ENCODE peak calls at places on chromosomes 12 and 14, in four cellular contexts. One of them, this sample, is unnamed.
A peak's percentile ranks its signal among the peaks of the same experiment; 100 is the strongest.

GRCh38 chr12:85626782-85627171 is 209.4 kb downstream of the RASSF9 start:
- DNase-seq in GM06990: no peak
- DNase-seq in HCT116: no peak
- DNase-seq in endothelial cell of umbilical vein: no peak
- DNase-seq in this sample: no peak

GRCh38 chr12:53127169-53127568 is 23.9 kb downstream of the SOAT2 start:
- DNase-seq in GM06990: no peak
- DNase-seq in HCT116: no peak
- DNase-seq in endothelial cell of umbilical vein: no peak
- DNase-seq in this sample: no peak

GRCh38 chr14:52189330-52189729 is 78.2 kb upstream of the PTGDR start:
- DNase-seq in endothelial cell of umbilical vein: no peak
- DNase-seq in GM06990: peak; percentile 6
- DNase-seq in HCT116: no peak
- DNase-seq in this sample: no peak

GRCh38 chr12:42267408-42268190 is 29.6 kb upstream of the YAF2 start:
- DNase-seq in HCT116: no peak
- DNase-seq in GM06990: no peak
- DNase-seq in endothelial cell of umbilical vein: no peak
- DNase-seq in this sample: no peak

GRCh38 chr14:54325766-54326165 is 71.0 kb upstream of the CDKN3 start:
- DNase-seq in endothelial cell of umbilical vein: no peak
- DNase-seq in HCT116: no peak
- DNase-seq in GM06990: no peak
- DNase-seq in this sample: no peak

GRCh38 chr12:100476013-100476751 is 2.5 kb downstream of the NR1H4 start:
- DNase-seq in endothelial cell of umbilical vein: no peak
- DNase-seq in GM06990: no peak
- DNase-seq in HCT116: no peak
- DNase-seq in this sample: no peak

GRCh38 chr14:104262515-104263514 is 124.4 kb downstream of the KIF26A start:
- DNase-seq in endothelial cell of umbilical vein: no peak
- DNase-seq in GM06990: no peak
- DNase-seq in HCT116: no peak
- DNase-seq in this sample: peak; percentile 16

GRCh38 chr12:3293013-3293412 is 198.0 kb upstream of the PRMT8 start:
- DNase-seq in GM06990: no peak
- DNase-seq in HCT116: no peak
- DNase-seq in endothelial cell of umbilical vein: no peak
- DNase-seq in this sample: no peak

GRCh38 chr12:43988838-43989560 is 153.1 kb downstream of the TMEM117 start:
- DNase-seq in endothelial cell of umbilical vein: no peak
- DNase-seq in HCT116: no peak
- DNase-seq in GM06990: no peak
- DNase-seq in this sample: no peak

GRCh38 chr14:34331728-34332623 is 130.1 kb downstream of the SPTSSA start:
- DNase-seq in HCT116: peak; percentile 57
- DNase-seq in GM06990: peak; percentile 47
- DNase-seq in endothelial cell of umbilical vein: peak; percentile 51
- DNase-seq in this sample: peak; percentile 77
- TF ChIP-seq CTCF in HCT116: peak; percentile 69
- TF ChIP-seq CTCF in GM06990: peak; percentile 85
- TF ChIP-seq CTCF in endothelial cell of umbilical vein: peak; percentile 76
- TF ChIP-seq CTCF in this sample: peak; percentile 71

GRCh38 chr14:39469094-39469710 is 37.0 kb upstream of the FBXO33 start:
- DNase-seq in GM06990: peak; percentile 56
- DNase-seq in endothelial cell of umbilical vein: peak; percentile 11
- DNase-seq in HCT116: no peak
- DNase-seq in this sample: no peak

GRCh38 chr14:39472078-39472477 is 39.8 kb upstream of the FBXO33 start:
- DNase-seq in endothelial cell of umbilical vein: no peak
- DNase-seq in GM06990: no peak
- DNase-seq in HCT116: no peak
- DNase-seq in this sample: no peak

GRCh38 chr14:39467889-39468524 is 35.8 kb upstream of the FBXO33 start:
- DNase-seq in HCT116: peak; percentile 55
- DNase-seq in endothelial cell of umbilical vein: peak; percentile 8
- DNase-seq in GM06990: peak; percentile 24
- DNase-seq in this sample: no peak
- TF ChIP-seq CTCF in HCT116: peak; percentile 9
- TF ChIP-seq CTCF in endothelial cell of umbilical vein: peak; percentile 32
- TF ChIP-seq CTCF in GM06990: peak; percentile 71
- TF ChIP-seq CTCF in this sample: no peak

DNA sequence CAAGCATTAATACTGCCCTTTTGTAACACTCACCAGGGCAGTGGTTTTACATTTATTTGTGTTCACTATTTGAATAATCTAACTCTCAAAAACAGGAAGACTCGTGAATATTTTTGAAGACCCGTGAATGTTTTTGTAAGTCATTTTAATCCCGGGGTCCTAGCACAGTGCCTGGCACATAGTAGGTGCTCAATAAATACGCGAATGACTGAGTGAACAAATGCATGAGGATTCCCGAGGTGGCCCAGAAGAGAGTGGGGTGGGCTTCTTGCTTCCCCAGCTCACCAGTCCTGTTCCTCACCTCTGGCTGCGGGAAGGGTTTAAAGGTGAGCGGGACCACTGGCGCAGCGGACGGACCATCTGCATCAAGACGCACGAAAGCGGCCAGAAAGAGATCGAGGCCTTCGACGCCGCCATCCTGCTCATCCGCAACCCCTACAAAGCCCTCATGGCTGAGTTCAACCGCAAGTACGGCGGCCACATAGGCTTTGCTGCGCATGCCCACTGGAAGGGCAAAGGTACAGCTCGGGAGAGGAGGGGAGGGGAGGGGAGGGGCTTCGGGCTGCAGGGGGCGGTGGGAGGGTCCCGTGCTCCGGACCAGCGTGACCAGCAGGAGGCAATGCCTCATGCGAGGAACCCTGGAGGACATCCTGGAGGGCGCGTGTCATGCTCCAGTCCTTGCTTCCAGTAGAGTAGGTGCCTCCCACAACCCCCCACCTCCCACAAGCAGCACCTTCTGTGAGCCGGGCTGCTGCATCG is 98.9 kb downstream of the CMKLR1 start:
- DNase-seq in endothelial cell of umbilical vein: no peak
- DNase-seq in HCT116: no peak
- DNase-seq in GM06990: no peak
- DNase-seq in this sample: no peak
- TF ChIP-seq CTCF in endothelial cell of umbilical vein: no peak
- TF ChIP-seq CTCF in HCT116: no peak
- TF ChIP-seq CTCF in GM06990: no peak
- TF ChIP-seq CTCF in this sample: no peak

DNA sequence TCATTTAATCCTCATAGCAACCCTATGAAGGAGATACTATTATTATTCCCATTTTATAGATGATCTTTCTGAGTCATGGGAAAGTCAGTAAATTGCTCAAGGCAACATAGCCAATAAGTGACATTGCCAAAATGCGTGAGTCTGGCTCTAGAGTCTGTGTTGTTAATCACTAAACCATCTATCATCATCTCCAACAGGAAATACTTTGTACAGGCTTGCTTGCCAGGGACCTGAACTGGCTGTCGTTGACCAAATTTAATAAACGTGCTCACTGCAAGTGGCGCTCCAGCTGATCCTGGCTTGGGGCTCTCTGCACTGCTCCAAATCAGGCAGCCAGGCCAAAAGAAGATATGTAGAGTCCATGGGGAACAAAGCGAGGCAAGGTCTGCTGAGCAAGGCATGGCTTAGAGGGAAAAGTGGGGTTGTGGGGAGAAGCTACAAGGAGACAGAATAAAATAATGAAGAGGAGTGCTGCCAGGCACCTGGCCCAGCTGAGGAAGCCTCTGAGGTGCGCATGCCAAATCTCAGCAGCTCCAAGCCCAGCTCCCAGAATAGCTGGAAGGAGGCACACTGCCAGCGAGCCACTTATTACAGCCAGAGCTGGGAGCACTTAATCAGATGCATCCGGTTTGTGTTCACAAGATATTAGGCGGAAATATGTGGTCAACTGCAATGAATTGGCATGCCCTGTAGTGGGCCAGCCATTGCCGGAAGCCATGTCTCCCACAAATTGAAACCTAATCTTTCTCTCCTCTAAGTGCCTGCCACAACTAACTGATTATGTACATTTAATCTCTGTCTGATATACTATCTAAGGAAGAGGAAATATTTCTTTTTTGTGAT is 43.3 kb upstream of the PTPRO start:
- DNase-seq in GM06990: no peak
- DNase-seq in HCT116: no peak
- DNase-seq in endothelial cell of umbilical vein: peak; percentile 49
- DNase-seq in this sample: no peak
- TF ChIP-seq CTCF in GM06990: no peak
- TF ChIP-seq CTCF in HCT116: no peak
- TF ChIP-seq CTCF in endothelial cell of umbilical vein: no peak
- TF ChIP-seq CTCF in this sample: no peak

GRCh38 chr14:20456971-20457370 is 1.9 kb downstream of the APEX1 start:
- DNase-seq in HCT116: no peak
- DNase-seq in GM06990: no peak
- DNase-seq in endothelial cell of umbilical vein: no peak
- DNase-seq in this sample: no peak

GRCh38 chr14:20455355-20456300 is 602 bp downstream of the APEX1 start:
- DNase-seq in GM06990: no peak
- DNase-seq in HCT116: no peak
- DNase-seq in endothelial cell of umbilical vein: no peak
- DNase-seq in this sample: no peak

GRCh38 chr14:20458031-20458789 is 3.0 kb downstream of the PIP4P1 start:
- DNase-seq in HCT116: no peak
- DNase-seq in endothelial cell of umbilical vein: no peak
- DNase-seq in GM06990: no peak
- DNase-seq in this sample: no peak

GRCh38 chr14:20454359-20454644 is 310 bp downstream of the OSGEP start:
- DNase-seq in GM06990: no peak
- DNase-seq in HCT116: peak; percentile 89
- DNase-seq in endothelial cell of umbilical vein: peak; percentile 93
- DNase-seq in this sample: no peak

GRCh38 chr14:20454645-20455354 is at the start of the genes APEX1 and OSGEP:
- DNase-seq in endothelial cell of umbilical vein: peak; percentile 99
- DNase-seq in GM06990: peak; percentile 96
- DNase-seq in HCT116: peak; percentile 99
- DNase-seq in this sample: peak; percentile 96
- TF ChIP-seq CTCF in endothelial cell of umbilical vein: no peak
- TF ChIP-seq CTCF in GM06990: no peak
- TF ChIP-seq CTCF in HCT116: no peak
- TF ChIP-seq CTCF in this sample: no peak

DNA sequence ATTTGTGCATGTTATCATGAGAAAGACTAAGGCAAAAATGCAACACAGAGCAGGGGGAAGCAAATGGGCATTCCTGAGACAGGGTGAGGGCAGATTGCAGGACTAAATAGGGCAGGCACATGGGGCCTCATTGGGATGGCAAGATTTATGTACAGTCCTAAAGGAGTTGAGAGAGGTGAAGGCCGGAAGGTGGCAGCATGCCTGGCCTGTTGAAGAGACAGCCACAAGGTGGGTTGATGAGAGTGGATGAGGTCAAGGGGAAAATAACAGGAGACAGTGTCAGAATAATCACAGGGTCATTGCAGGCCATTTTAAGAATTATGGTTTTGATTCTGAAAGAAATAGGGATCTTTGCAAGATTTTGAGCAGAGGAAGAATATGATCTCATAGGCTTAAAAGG is 21.0 kb downstream of the PAH start:
- DNase-seq in endothelial cell of umbilical vein: no peak
- DNase-seq in HCT116: no peak
- DNase-seq in GM06990: no peak
- DNase-seq in this sample: no peak
- TF ChIP-seq CTCF in endothelial cell of umbilical vein: no peak
- TF ChIP-seq CTCF in HCT116: peak; percentile 27
- TF ChIP-seq CTCF in GM06990: no peak
- TF ChIP-seq CTCF in this sample: no peak

GRCh38 chr14:58270628-58271027 is 26.0 kb downstream of the PSMA3 start:
- DNase-seq in GM06990: no peak
- DNase-seq in HCT116: no peak
- DNase-seq in endothelial cell of umbilical vein: no peak
- DNase-seq in this sample: no peak

GRCh38 chr14:58275527-58276190 is 22.7 kb upstream of the ARID4A start:
- DNase-seq in GM06990: no peak
- DNase-seq in endothelial cell of umbilical vein: no peak
- DNase-seq in HCT116: no peak
- DNase-seq in this sample: no peak

GRCh38 chr14:58278177-58278576 is 20.2 kb upstream of the ARID4A start:
- DNase-seq in HCT116: no peak
- DNase-seq in GM06990: no peak
- DNase-seq in endothelial cell of umbilical vein: no peak
- DNase-seq in this sample: no peak

GRCh38 chr14:58276208-58276607 is 22.1 kb upstream of the ARID4A start:
- DNase-seq in endothelial cell of umbilical vein: no peak
- DNase-seq in GM06990: no peak
- DNase-seq in HCT116: no peak
- DNase-seq in this sample: no peak

DNA sequence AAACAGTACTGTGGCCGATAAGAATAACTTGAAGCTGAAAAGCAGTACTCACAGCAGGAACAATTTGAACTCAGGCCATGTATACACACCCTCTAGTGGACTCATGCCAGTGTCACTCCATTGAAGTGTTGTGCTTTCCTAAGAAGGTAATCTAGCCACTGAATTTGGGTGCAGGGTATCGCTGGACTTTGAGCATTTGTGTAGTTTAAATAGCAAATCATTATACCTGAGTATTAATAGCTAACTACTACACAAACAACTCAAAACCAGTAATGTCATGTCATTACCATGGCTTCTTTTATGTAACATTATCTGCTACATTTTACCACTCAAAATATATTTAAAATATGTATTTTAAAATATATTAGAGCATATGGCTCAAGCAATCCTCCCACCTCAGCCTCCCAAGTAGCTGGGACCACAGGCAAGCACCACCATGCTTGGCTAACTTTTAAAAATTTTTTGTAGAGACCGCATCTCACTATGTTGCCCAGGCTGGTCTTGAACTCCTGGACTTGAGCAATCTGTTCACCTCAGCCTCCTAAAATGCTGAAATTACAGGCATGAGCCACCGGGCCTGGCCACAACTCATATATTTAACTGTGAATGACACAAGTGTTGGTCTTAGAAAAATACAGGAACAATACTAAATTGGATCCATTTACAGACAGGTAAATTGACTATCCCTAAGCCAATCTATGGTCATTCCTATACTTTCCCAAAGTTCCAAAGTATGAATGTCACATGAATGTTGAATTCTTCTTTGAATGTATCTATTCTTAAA is 25.6 kb upstream of the ARID4A start:
- DNase-seq in HCT116: no peak
- DNase-seq in GM06990: no peak
- DNase-seq in endothelial cell of umbilical vein: peak; percentile 29
- DNase-seq in this sample: no peak
- TF ChIP-seq CTCF in HCT116: no peak
- TF ChIP-seq CTCF in GM06990: peak; percentile 33
- TF ChIP-seq CTCF in endothelial cell of umbilical vein: peak; percentile 7
- TF ChIP-seq CTCF in this sample: no peak

DNA sequence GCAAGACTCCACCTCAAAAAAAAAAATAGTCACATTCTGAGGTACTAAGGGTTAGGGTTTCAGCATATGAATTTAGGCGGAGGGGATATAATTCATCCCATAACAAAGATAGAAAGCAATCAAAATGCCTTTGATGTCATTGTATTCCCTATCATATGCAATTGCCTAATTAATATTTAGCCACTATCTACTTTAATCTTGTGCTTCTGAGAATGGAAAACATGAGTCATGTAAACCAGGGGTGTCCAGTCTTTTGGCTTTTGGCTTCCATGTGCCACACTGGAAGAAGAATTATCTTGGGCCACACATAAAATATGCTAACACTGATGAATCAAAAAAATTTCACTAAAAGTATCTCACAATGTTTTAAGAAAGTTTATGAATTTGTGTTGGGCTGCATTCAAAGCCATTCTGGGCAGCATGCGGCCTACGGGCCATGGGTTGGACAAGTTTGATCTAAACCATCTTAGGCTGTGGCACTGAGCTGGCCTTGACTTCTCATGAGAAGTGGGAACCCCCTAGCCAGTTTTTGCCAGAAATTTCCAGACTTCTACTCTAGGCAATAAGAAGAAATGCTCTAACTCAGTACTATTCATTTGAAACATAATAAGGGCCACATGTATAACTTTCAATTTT is 219.8 kb downstream of the PTPRO start:
- DNase-seq in GM06990: no peak
- DNase-seq in HCT116: no peak
- DNase-seq in endothelial cell of umbilical vein: no peak
- DNase-seq in this sample: no peak
- TF ChIP-seq CTCF in GM06990: no peak
- TF ChIP-seq CTCF in HCT116: no peak
- TF ChIP-seq CTCF in endothelial cell of umbilical vein: no peak
- TF ChIP-seq CTCF in this sample: no peak